ENCODE peak calls at places on chromosomes 2 and 18, in ten cellular contexts. One of them, this sample, is unnamed.

GRCh38 chr18:51251625-51252024 is 54.1 kb upstream of the MEX3C start:
- DNase-seq in type B pancreatic cell: no peak
- DNase-seq in foreskin fibroblast: no peak
- DNase-seq in endothelial cell: no peak
- DNase-seq in HepG2: no peak
- DNase-seq in GM10248: peak; percentile 58
- DNase-seq in breast epithelium: no peak
- DNase-seq in GM12864: peak; percentile 70
- DNase-seq in psoas muscle: no peak
- DNase-seq in progenitor cell of endocrine pancreas: no peak
- DNase-seq in this sample: no peak

GRCh38 chr2:59182249-59182648 is 941.1 kb upstream of the FANCL start:
- DNase-seq in type B pancreatic cell: no peak
- DNase-seq in GM10248: no peak
- DNase-seq in foreskin fibroblast: peak; percentile 71
- DNase-seq in breast epithelium: no peak
- DNase-seq in GM12864: no peak
- DNase-seq in endothelial cell: peak; percentile 45
- DNase-seq in HepG2: peak; percentile 22
- DNase-seq in progenitor cell of endocrine pancreas: no peak
- DNase-seq in psoas muscle: no peak
- DNase-seq in this sample: no peak

GRCh38 chr2:239238839-239239606 is 161.8 kb downstream of the HDAC4 start:
- DNase-seq in endothelial cell: no peak
- DNase-seq in GM10248: no peak
- DNase-seq in GM12864: no peak
- DNase-seq in psoas muscle: no peak
- DNase-seq in foreskin fibroblast: no peak
- DNase-seq in breast epithelium: no peak
- DNase-seq in type B pancreatic cell: no peak
- DNase-seq in progenitor cell of endocrine pancreas: no peak
- DNase-seq in HepG2: no peak
- DNase-seq in this sample: no peak

GRCh38 chr2:156526950-156527636 is 90.9 kb downstream of the GPD2 start:
- DNase-seq in psoas muscle: no peak
- DNase-seq in breast epithelium: no peak
- DNase-seq in GM10248: peak; percentile 75
- DNase-seq in HepG2: no peak
- DNase-seq in foreskin fibroblast: no peak
- DNase-seq in endothelial cell: no peak
- DNase-seq in progenitor cell of endocrine pancreas: no peak
- DNase-seq in type B pancreatic cell: no peak
- DNase-seq in GM12864: peak; percentile 24
- DNase-seq in this sample: no peak

GRCh38 chr18:73254564-73254963 is 386.8 kb upstream of the NETO1 start:
- DNase-seq in HepG2: no peak
- DNase-seq in type B pancreatic cell: no peak
- DNase-seq in GM10248: no peak
- DNase-seq in progenitor cell of endocrine pancreas: no peak
- DNase-seq in GM12864: no peak
- DNase-seq in breast epithelium: no peak
- DNase-seq in endothelial cell: no peak
- DNase-seq in psoas muscle: no peak
- DNase-seq in foreskin fibroblast: no peak
- DNase-seq in this sample: no peak

GRCh38 chr2:144331652-144332355 is 188.1 kb downstream of the ZEB2 start:
- DNase-seq in GM12864: peak; percentile 35
- DNase-seq in psoas muscle: no peak
- DNase-seq in type B pancreatic cell: peak; percentile 82
- DNase-seq in progenitor cell of endocrine pancreas: no peak
- DNase-seq in foreskin fibroblast: no peak
- DNase-seq in breast epithelium: no peak
- DNase-seq in HepG2: no peak
- DNase-seq in endothelial cell: peak; percentile 66
- DNase-seq in GM10248: peak; percentile 58
- DNase-seq in this sample: peak; percentile 74

GRCh38 chr2:19109521-19109920 is 248.9 kb downstream of the OSR1 start:
- DNase-seq in HepG2: no peak
- DNase-seq in type B pancreatic cell: no peak
- DNase-seq in GM12864: no peak
- DNase-seq in endothelial cell: no peak
- DNase-seq in GM10248: no peak
- DNase-seq in psoas muscle: no peak
- DNase-seq in breast epithelium: peak; percentile 65
- DNase-seq in progenitor cell of endocrine pancreas: no peak
- DNase-seq in foreskin fibroblast: no peak
- DNase-seq in this sample: no peak

GRCh38 chr2:200860092-200860795 is 4.2 kb downstream of the CLK1 start:
- DNase-seq in GM12864: no peak
- DNase-seq in endothelial cell: no peak
- DNase-seq in breast epithelium: no peak
- DNase-seq in GM10248: no peak
- DNase-seq in HepG2: no peak
- DNase-seq in foreskin fibroblast: peak; percentile 66
- DNase-seq in type B pancreatic cell: no peak
- DNase-seq in progenitor cell of endocrine pancreas: no peak
- DNase-seq in psoas muscle: no peak
- DNase-seq in this sample: peak; percentile 19

GRCh38 chr18:68181956-68182355 is 533.0 kb downstream of the TMX3 start:
- DNase-seq in progenitor cell of endocrine pancreas: no peak
- DNase-seq in psoas muscle: no peak
- DNase-seq in type B pancreatic cell: no peak
- DNase-seq in breast epithelium: no peak
- DNase-seq in GM10248: no peak
- DNase-seq in endothelial cell: no peak
- DNase-seq in HepG2: no peak
- DNase-seq in foreskin fibroblast: peak; percentile 12
- DNase-seq in GM12864: no peak
- DNase-seq in this sample: peak; percentile 23

GRCh38 chr2:97957432-97958183 is 38.1 kb downstream of the TMEM131 start:
- DNase-seq in GM12864: no peak
- DNase-seq in psoas muscle: no peak
- DNase-seq in GM10248: no peak
- DNase-seq in progenitor cell of endocrine pancreas: no peak
- DNase-seq in HepG2: no peak
- DNase-seq in endothelial cell: no peak
- DNase-seq in type B pancreatic cell: no peak
- DNase-seq in breast epithelium: no peak
- DNase-seq in foreskin fibroblast: no peak
- DNase-seq in this sample: no peak

DNA sequence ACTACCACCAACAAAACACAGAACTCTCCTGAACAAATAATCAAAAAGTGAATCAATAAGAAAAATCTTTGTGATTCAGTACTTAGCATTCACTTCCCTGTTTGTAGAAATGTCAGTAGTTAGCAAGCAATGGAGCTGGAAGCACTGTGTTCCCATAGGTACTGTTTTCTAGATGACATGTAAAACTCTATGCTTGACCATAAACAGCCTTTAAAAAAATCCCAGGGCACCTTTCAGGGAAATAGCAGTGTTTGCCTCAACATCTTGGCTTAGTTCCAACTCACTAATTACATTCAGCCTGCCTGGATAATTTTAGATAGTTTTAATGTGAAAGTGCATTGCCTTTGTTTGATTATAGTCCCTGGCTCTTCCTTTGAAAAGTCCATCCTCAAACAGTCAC is 721.9 kb downstream of the ERBB4 start:
- DNase-seq in endothelial cell: no peak
- DNase-seq in type B pancreatic cell: no peak
- DNase-seq in breast epithelium: no peak
- DNase-seq in progenitor cell of endocrine pancreas: no peak
- DNase-seq in HepG2: no peak
- DNase-seq in foreskin fibroblast: peak; percentile 1
- DNase-seq in psoas muscle: no peak
- DNase-seq in GM12864: no peak
- DNase-seq in GM10248: no peak
- DNase-seq in this sample: no peak
- TF ChIP-seq CTCF in endothelial cell: no peak
- TF ChIP-seq CTCF in type B pancreatic cell: no peak
- TF ChIP-seq CTCF in breast epithelium: no peak
- TF ChIP-seq CTCF in progenitor cell of endocrine pancreas: no peak
- TF ChIP-seq CTCF in HepG2: no peak
- TF ChIP-seq CTCF in foreskin fibroblast: no peak
- TF ChIP-seq CTCF in psoas muscle: no peak
- TF ChIP-seq CTCF in GM12864: no peak
- TF ChIP-seq CTCF in GM10248: no peak
- TF ChIP-seq CTCF in this sample: no peak

DNA sequence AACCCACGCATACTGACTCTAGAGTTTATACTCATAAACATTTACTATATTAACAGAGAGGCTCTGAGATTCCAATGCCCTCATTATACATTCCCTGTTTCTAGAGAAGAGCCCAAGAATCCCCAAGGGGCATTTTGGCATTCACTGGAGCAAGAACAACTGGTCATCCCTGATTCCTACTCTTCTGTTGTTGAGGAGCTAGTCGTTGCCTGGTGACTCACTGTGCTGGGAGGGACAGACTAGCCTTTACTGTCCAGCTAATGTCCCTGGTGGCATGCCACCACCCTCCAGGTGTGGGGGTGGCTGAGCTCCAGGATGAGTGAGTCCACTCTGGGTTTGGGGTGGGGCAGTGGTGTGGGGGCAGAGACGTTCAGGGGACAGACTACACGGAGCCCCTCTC is 49.2 kb downstream of the RHOB start:
- DNase-seq in breast epithelium: peak; percentile 95
- DNase-seq in progenitor cell of endocrine pancreas: no peak
- DNase-seq in HepG2: peak; percentile 51
- DNase-seq in psoas muscle: peak; percentile 86
- DNase-seq in type B pancreatic cell: no peak
- DNase-seq in foreskin fibroblast: peak; percentile 73
- DNase-seq in GM12864: no peak
- DNase-seq in GM10248: no peak
- DNase-seq in endothelial cell: no peak
- DNase-seq in this sample: peak; percentile 84
- TF ChIP-seq CTCF in breast epithelium: no peak
- TF ChIP-seq CTCF in progenitor cell of endocrine pancreas: no peak
- TF ChIP-seq CTCF in HepG2: no peak
- TF ChIP-seq CTCF in psoas muscle: no peak
- TF ChIP-seq CTCF in type B pancreatic cell: no peak
- TF ChIP-seq CTCF in foreskin fibroblast: no peak
- TF ChIP-seq CTCF in GM12864: no peak
- TF ChIP-seq CTCF in GM10248: no peak
- TF ChIP-seq CTCF in endothelial cell: no peak
- TF ChIP-seq CTCF in this sample: no peak

GRCh38 chr2:65292461-65293127 is 65.0 kb downstream of the ACTR2 start:
- DNase-seq in breast epithelium: no peak
- DNase-seq in HepG2: no peak
- DNase-seq in foreskin fibroblast: peak; percentile 58
- DNase-seq in endothelial cell: no peak
- DNase-seq in psoas muscle: peak; percentile 69
- DNase-seq in GM10248: no peak
- DNase-seq in progenitor cell of endocrine pancreas: no peak
- DNase-seq in GM12864: no peak
- DNase-seq in type B pancreatic cell: no peak
- DNase-seq in this sample: no peak

GRCh38 chr2:65294136-65294535 is 66.5 kb downstream of the ACTR2 start:
- DNase-seq in HepG2: no peak
- DNase-seq in endothelial cell: no peak
- DNase-seq in breast epithelium: no peak
- DNase-seq in progenitor cell of endocrine pancreas: no peak
- DNase-seq in GM12864: no peak
- DNase-seq in GM10248: no peak
- DNase-seq in type B pancreatic cell: no peak
- DNase-seq in psoas muscle: no peak
- DNase-seq in foreskin fibroblast: no peak
- DNase-seq in this sample: no peak

GRCh38 chr2:65294701-65295100 is 67.1 kb downstream of the ACTR2 start:
- DNase-seq in type B pancreatic cell: no peak
- DNase-seq in psoas muscle: no peak
- DNase-seq in GM12864: no peak
- DNase-seq in HepG2: no peak
- DNase-seq in breast epithelium: no peak
- DNase-seq in endothelial cell: no peak
- DNase-seq in foreskin fibroblast: no peak
- DNase-seq in progenitor cell of endocrine pancreas: no peak
- DNase-seq in GM10248: no peak
- DNase-seq in this sample: no peak

GRCh38 chr2:65292095-65292378 is 64.4 kb downstream of the ACTR2 start:
- DNase-seq in type B pancreatic cell: no peak
- DNase-seq in progenitor cell of endocrine pancreas: no peak
- DNase-seq in endothelial cell: no peak
- DNase-seq in psoas muscle: no peak
- DNase-seq in breast epithelium: no peak
- DNase-seq in GM10248: no peak
- DNase-seq in foreskin fibroblast: no peak
- DNase-seq in HepG2: no peak
- DNase-seq in GM12864: no peak
- DNase-seq in this sample: no peak

GRCh38 chr2:65291221-65292094 is 63.8 kb downstream of the ACTR2 start:
- DNase-seq in progenitor cell of endocrine pancreas: no peak
- DNase-seq in HepG2: peak; percentile 77
- DNase-seq in breast epithelium: no peak
- DNase-seq in GM12864: no peak
- DNase-seq in type B pancreatic cell: no peak
- DNase-seq in psoas muscle: no peak
- DNase-seq in foreskin fibroblast: no peak
- DNase-seq in endothelial cell: no peak
- DNase-seq in GM10248: no peak
- DNase-seq in this sample: no peak
- TF ChIP-seq CTCF in progenitor cell of endocrine pancreas: no peak
- TF ChIP-seq CTCF in HepG2: peak; percentile 7
- TF ChIP-seq CTCF in breast epithelium: no peak
- TF ChIP-seq CTCF in GM12864: no peak
- TF ChIP-seq CTCF in type B pancreatic cell: no peak
- TF ChIP-seq CTCF in psoas muscle: no peak
- TF ChIP-seq CTCF in foreskin fibroblast: no peak
- TF ChIP-seq CTCF in endothelial cell: no peak
- TF ChIP-seq CTCF in GM10248: no peak
- TF ChIP-seq CTCF in this sample: no peak

GRCh38 chr18:41391616-41392610 is 563.1 kb upstream of the PIK3C3 start:
- DNase-seq in GM12864: no peak
- DNase-seq in progenitor cell of endocrine pancreas: peak; percentile 37
- DNase-seq in psoas muscle: peak; percentile 45
- DNase-seq in HepG2: peak; percentile 47
- DNase-seq in endothelial cell: peak; percentile 66
- DNase-seq in GM10248: peak; percentile 17
- DNase-seq in type B pancreatic cell: peak; percentile 74
- DNase-seq in foreskin fibroblast: peak; percentile 56
- DNase-seq in breast epithelium: no peak
- DNase-seq in this sample: peak; percentile 37

GRCh38 chr18:41389936-41390667 is 564.9 kb upstream of the PIK3C3 start:
- DNase-seq in psoas muscle: no peak
- DNase-seq in GM12864: no peak
- DNase-seq in progenitor cell of endocrine pancreas: no peak
- DNase-seq in GM10248: no peak
- DNase-seq in foreskin fibroblast: no peak
- DNase-seq in type B pancreatic cell: no peak
- DNase-seq in endothelial cell: no peak
- DNase-seq in breast epithelium: no peak
- DNase-seq in HepG2: no peak
- DNase-seq in this sample: no peak

GRCh38 chr18:41396211-41396610 is 558.8 kb upstream of the PIK3C3 start:
- DNase-seq in foreskin fibroblast: no peak
- DNase-seq in GM10248: no peak
- DNase-seq in psoas muscle: no peak
- DNase-seq in type B pancreatic cell: no peak
- DNase-seq in HepG2: no peak
- DNase-seq in endothelial cell: no peak
- DNase-seq in GM12864: no peak
- DNase-seq in progenitor cell of endocrine pancreas: no peak
- DNase-seq in breast epithelium: no peak
- DNase-seq in this sample: no peak

GRCh38 chr18:41396861-41397260 is 558.2 kb upstream of the PIK3C3 start:
- DNase-seq in HepG2: no peak
- DNase-seq in endothelial cell: no peak
- DNase-seq in breast epithelium: no peak
- DNase-seq in type B pancreatic cell: no peak
- DNase-seq in GM10248: no peak
- DNase-seq in psoas muscle: no peak
- DNase-seq in foreskin fibroblast: no peak
- DNase-seq in GM12864: no peak
- DNase-seq in progenitor cell of endocrine pancreas: no peak
- DNase-seq in this sample: no peak

GRCh38 chr18:41395695-41396094 is 559.3 kb upstream of the PIK3C3 start:
- DNase-seq in foreskin fibroblast: peak; percentile 3
- DNase-seq in HepG2: no peak
- DNase-seq in endothelial cell: no peak
- DNase-seq in psoas muscle: no peak
- DNase-seq in GM12864: no peak
- DNase-seq in type B pancreatic cell: no peak
- DNase-seq in breast epithelium: no peak
- DNase-seq in GM10248: no peak
- DNase-seq in progenitor cell of endocrine pancreas: no peak
- DNase-seq in this sample: no peak
- TF ChIP-seq CTCF in foreskin fibroblast: peak; percentile 3
- TF ChIP-seq CTCF in HepG2: no peak
- TF ChIP-seq CTCF in endothelial cell: peak; percentile 22
- TF ChIP-seq CTCF in psoas muscle: no peak
- TF ChIP-seq CTCF in GM12864: no peak
- TF ChIP-seq CTCF in type B pancreatic cell: peak; percentile 46
- TF ChIP-seq CTCF in breast epithelium: no peak
- TF ChIP-seq CTCF in GM10248: no peak
- TF ChIP-seq CTCF in progenitor cell of endocrine pancreas: peak; percentile 35
- TF ChIP-seq CTCF in this sample: peak; percentile 31